ENCODE peak calls at places on chromosome 17, in six cellular contexts. U is stomach, E is lower leg skin, M is H54, T is body of pancreas, W is adrenal gland. I is an unnamed sample.

GRCh38 chr17:60231234-60231633 is 81.5 kb downstream of the CA4 start:
- DNase-seq in M (no peak), E (no peak), T (no peak), W (peak), U (no peak), I (peak)

GRCh38 chr17:55964191-55964590 is 189.1 kb upstream of the ANKFN1 start:
- DNase-seq in T (no peak), M (no peak), E (no peak), W (no peak), U (no peak), I (no peak)

GRCh38 chr17:42142371-42142896 is 12.4 kb downstream of the RAB5C start:
- DNase-seq in U (no peak), M (no peak), E (no peak), T (no peak), W (no peak), I (no peak)

GRCh38 chr17:975321-975982 is 4.1 kb downstream of the NXN start:
- DNase-seq in E (no peak), T (no peak), W (peak), U (no peak), M (no peak), I (no peak)

GRCh38 chr17:37742114-37742761 is 2.6 kb downstream of the HNF1B start:
- DNase-seq in T (peak), U (peak), M (no peak), E (peak), W (no peak), I (peak)

GRCh38 chr17:80545499-80545826 is 825 bp downstream of the RPTOR start:
- DNase-seq in W (no peak), T (no peak), E (no peak), U (no peak), M (no peak), I (peak)

GRCh38 chr17:47727704-47728036 is 5.4 kb upstream of the TBX21 start:
- DNase-seq in T (no peak), U (no peak), M (no peak), W (no peak), E (no peak), I (no peak)

GRCh38 chr17:80151333-80151732 is 4.4 kb upstream of the EIF4A3 start:
- DNase-seq in M (no peak), U (no peak), T (no peak), E (no peak), W (no peak), I (no peak)

GRCh38 chr17:47649972-47650524 is 329 bp downstream of the KPNB1 start:
- DNase-seq in M (no peak), W (no peak), E (no peak), T (peak), U (peak), I (no peak)

GRCh38 chr17:80068301-80069160 is 32.1 kb downstream of the CCDC40 start:
- DNase-seq in W (peak), E (no peak), T (peak), U (peak), M (no peak), I (no peak)

GRCh38 chr17:36703860-36704266 is 102.5 kb downstream of the MRM1 start:
- DNase-seq in E (no peak), M (no peak), U (no peak), W (peak), T (peak), I (peak)

GRCh38 chr17:55845385-55845784 is 94.5 kb downstream of the PCTP start:
- DNase-seq in T (peak), U (peak), M (no peak), W (peak), E (peak), I (peak)

GRCh38 chr17:48374650-48375230 is 55.3 kb downstream of the SKAP1 start:
- DNase-seq in E (no peak), T (peak), M (peak), W (peak), U (peak), I (peak)

GRCh38 chr17:28712037-28712704 is 483 bp upstream of the PROCA1 start:
- DNase-seq in M (no peak), U (no peak), E (peak), W (peak), T (no peak), I (peak)

GRCh38 chr17:6547336-6547735 is 9.0 kb downstream of the PITPNM3 start:
- DNase-seq in M (no peak), E (no peak), T (no peak), W (no peak), U (no peak), I (no peak)

GRCh38 chr17:80030730-80031410 is 4.8 kb downstream of the TBC1D16 start:
- DNase-seq in T (peak), U (peak), E (no peak), W (no peak), M (no peak), I (no peak)

GRCh38 chr17:75289832-75290337 is 652 bp upstream of the SLC25A19 start:
- DNase-seq in E (peak), W (peak), U (peak), M (no peak), T (peak), I (peak)

GRCh38 chr17:42363767-42364585 is 24.3 kb downstream of the STAT3 start:
- DNase-seq in W (no peak), U (no peak), T (no peak), E (no peak), M (no peak), I (peak)

GRCh38 chr17:35856603-35857002 is 12.1 kb downstream of the HEATR9 start:
- DNase-seq in E (no peak), T (no peak), W (no peak), U (no peak), M (no peak), I (no peak)

GRCh38 chr17:78266231-78266631 is 34.8 kb downstream of the TMEM235 start:
- DNase-seq in E (no peak), M (no peak), U (peak), W (no peak), T (peak), I (no peak)

GRCh38 chr17:42989726-42990652 is 8.2 kb upstream of the RPL27 start:
- DNase-seq in M (no peak), T (no peak), W (no peak), U (no peak), E (no peak), I (no peak)

GRCh38 chr17:66417300-66417719 is 114.9 kb downstream of the PRKCA start:
- DNase-seq in T (no peak), M (no peak), E (no peak), U (no peak), W (no peak), I (no peak)

DNA sequence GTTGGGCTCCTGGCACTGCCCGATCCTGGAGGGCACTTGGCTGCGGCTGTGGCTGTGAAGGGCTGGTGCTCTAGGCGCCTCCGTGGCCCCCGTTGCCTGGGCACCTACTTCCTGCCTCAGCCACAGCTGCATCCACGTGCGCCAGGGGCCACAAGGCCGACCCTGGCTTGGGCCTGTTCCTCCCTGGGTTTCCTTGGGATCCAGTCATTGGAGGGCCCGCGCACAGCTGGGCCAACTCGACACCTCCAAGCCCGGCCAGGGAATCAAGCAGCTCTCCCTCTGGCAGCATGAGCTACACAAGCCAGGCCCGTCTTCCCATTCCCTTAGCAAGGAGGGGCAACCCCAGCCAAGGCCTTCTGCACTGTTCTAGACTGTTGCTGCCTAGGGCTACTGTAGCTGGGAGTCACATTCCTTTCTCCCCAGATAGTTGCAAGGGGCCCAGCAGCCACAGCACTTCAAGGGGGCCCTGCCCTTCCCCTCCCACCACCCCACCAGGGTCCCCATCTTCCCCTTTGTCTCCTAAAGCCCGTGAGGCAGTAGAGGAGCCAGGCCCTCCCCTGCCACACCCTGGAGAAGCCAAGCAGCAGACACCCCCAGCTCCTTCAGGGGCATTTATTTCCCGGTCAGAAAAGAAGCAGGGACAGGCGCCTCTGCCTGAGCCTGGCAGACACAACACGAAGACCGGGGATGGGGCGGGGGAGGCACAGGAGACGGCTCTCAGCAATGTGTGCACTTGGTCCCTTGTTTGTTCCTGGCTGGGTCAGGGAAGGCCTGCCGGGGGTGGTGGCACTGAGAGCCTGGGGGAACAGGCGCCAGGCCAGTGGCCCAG is 3.8 kb downstream of the ARHGDIA start:
- DNase-seq in E (no peak), U (peak), M (no peak), T (peak), W (peak), I (no peak)
- TF ChIP-seq POLR2A in E (no peak), U (no peak), M (peak), T (no peak), W (peak), I (peak)

GRCh38 chr17:49645654-49646053 is 32.2 kb downstream of the SPOP start:
- DNase-seq in U (no peak), W (no peak), E (no peak), M (no peak), T (no peak), I (no peak)

GRCh38 chr17:49647256-49647585 is 30.7 kb downstream of the SPOP start:
- DNase-seq in M (no peak), U (no peak), E (no peak), W (no peak), T (no peak), I (no peak)

GRCh38 chr17:49646391-49647255 is 31.3 kb downstream of the SPOP start:
- DNase-seq in T (no peak), U (no peak), W (peak), M (no peak), E (no peak), I (no peak)
- TF ChIP-seq POLR2A in T (no peak), U (no peak), W (no peak), M (no peak), E (no peak), I (no peak)

DNA sequence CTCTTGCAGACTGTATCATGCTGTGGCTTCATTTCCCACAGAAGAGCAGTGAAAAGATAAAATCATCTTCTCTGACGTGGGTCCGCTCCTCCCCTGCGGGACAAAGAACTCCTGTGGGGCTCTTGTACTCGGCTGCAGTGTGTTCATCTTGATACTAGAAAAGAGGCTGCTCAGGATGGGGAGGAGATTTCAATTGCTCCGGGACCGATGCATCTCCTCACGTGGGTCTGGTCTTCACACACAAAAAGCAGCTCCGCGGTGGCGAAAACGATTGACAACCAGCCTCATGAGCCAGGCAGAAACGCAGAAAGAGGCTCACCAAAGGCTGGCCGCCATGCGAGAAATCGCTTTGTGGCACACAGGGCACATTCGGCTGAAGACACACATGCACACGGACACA is 14.4 kb upstream of the KCNJ18 start:
- DNase-seq in M (no peak), T (peak), U (no peak), W (no peak), E (peak), I (no peak)
- TF ChIP-seq POLR2A in M (no peak), T (no peak), U (no peak), W (no peak), E (no peak), I (no peak)

GRCh38 chr17:81635431-81635830 is 1.5 kb downstream of the NPLOC4 start:
- DNase-seq in W (no peak), U (no peak), T (no peak), M (no peak), E (no peak), I (no peak)

GRCh38 chr17:81635973-81636504 is 873 bp downstream of the NPLOC4 start:
- DNase-seq in E (no peak), U (no peak), T (no peak), M (peak), W (peak), I (peak)

GRCh38 chr17:81640011-81640410 is 3.0 kb downstream of the TSPAN10 start:
- DNase-seq in E (no peak), M (no peak), U (no peak), T (no peak), W (no peak), I (no peak)

GRCh38 chr17:81638683-81639082 is 1.7 kb downstream of the TSPAN10 start:
- DNase-seq in U (no peak), T (no peak), W (no peak), M (no peak), E (no peak), I (peak)

GRCh38 chr17:81636505-81637288 is at the start of the genes NPLOC4 and TSPAN10:
- DNase-seq in U (peak), W (peak), M (peak), E (peak), T (peak), I (peak)
- TF ChIP-seq POLR2A in U (no peak), W (peak), M (peak), E (no peak), T (peak), I (peak)

I was measured in erythroblast.